ENCODE peak calls at places on chromosomes 11 and 22, in four cellular contexts. L is HepG2, Z is H1, F is K562. K is an unnamed sample.

GRCh38 chr11:86243377-86243776 is 1.2 kb upstream of the EED start:
- DNase-seq in L (no peak), Z (no peak), F (no peak), K (no peak)

GRCh38 chr22:30325065-30325720 is 1.5 kb downstream of the TBC1D10A start:
- DNase-seq in L (no peak), Z (no peak), F (no peak), K (no peak)

GRCh38 chr11:26088391-26088790 is 243.5 kb upstream of the ANO3 start:
- DNase-seq in L (no peak), Z (no peak), F (no peak), K (no peak)

GRCh38 chr11:72113170-72113808 is 794 bp upstream of the ANAPC15 start:
- DNase-seq in L (no peak), Z (no peak), F (no peak), K (no peak)

GRCh38 chr22:45726081-45726480 is 54.4 kb downstream of the ATXN10 start:
- DNase-seq in L (no peak), Z (no peak), F (no peak), K (no peak)

GRCh38 chr11:86460461-86461404 is 86.0 kb downstream of the CCDC81 start:
- DNase-seq in L (no peak), Z (no peak), F (no peak), K (no peak)

GRCh38 chr22:36398602-36399472 is 11.1 kb upstream of the MYH9 start:
- DNase-seq in L (peak), Z (no peak), F (no peak), K (no peak)

GRCh38 chr11:119169272-119169719 is 771 bp downstream of the NLRX1 start:
- DNase-seq in L (peak), Z (peak), F (no peak), K (peak)

GRCh38 chr22:27984001-27984695 is 65.1 kb upstream of the PITPNB start:
- DNase-seq in L (no peak), Z (peak), F (no peak), K (no peak)

GRCh38 chr22:26597026-26597425 is 7.1 kb upstream of the TPST2 start:
- DNase-seq in L (no peak), Z (no peak), F (no peak), K (no peak)

GRCh38 chr11:9972917-9973504 is 309.1 kb downstream of the SWAP70 start:
- DNase-seq in L (peak), Z (no peak), F (peak), K (no peak)

GRCh38 chr11:78354741-78355705 is 62.6 kb downstream of the GAB2 start:
- DNase-seq in L (no peak), Z (no peak), F (no peak), K (no peak)

GRCh38 chr11:62702241-62702640 is 5.0 kb downstream of the BSCL2 start:
- DNase-seq in L (no peak), Z (no peak), F (no peak), K (no peak)

GRCh38 chr11:115291391-115291744 is 212.8 kb downstream of the CADM1 start:
- DNase-seq in L (no peak), Z (no peak), F (no peak), K (no peak)

GRCh38 chr22:37242395-37242918 is 1.6 kb downstream of the RAC2 start:
- DNase-seq in L (no peak), Z (no peak), F (peak), K (no peak)

GRCh38 chr11:77381749-77382693 is 80.5 kb upstream of the GDPD4 start:
- DNase-seq in L (no peak), Z (no peak), F (no peak), K (no peak)

GRCh38 chr11:70048279-70049024 is 29.7 kb upstream of the ANO1 start:
- DNase-seq in L (no peak), Z (peak), F (peak), K (peak)

DNA sequence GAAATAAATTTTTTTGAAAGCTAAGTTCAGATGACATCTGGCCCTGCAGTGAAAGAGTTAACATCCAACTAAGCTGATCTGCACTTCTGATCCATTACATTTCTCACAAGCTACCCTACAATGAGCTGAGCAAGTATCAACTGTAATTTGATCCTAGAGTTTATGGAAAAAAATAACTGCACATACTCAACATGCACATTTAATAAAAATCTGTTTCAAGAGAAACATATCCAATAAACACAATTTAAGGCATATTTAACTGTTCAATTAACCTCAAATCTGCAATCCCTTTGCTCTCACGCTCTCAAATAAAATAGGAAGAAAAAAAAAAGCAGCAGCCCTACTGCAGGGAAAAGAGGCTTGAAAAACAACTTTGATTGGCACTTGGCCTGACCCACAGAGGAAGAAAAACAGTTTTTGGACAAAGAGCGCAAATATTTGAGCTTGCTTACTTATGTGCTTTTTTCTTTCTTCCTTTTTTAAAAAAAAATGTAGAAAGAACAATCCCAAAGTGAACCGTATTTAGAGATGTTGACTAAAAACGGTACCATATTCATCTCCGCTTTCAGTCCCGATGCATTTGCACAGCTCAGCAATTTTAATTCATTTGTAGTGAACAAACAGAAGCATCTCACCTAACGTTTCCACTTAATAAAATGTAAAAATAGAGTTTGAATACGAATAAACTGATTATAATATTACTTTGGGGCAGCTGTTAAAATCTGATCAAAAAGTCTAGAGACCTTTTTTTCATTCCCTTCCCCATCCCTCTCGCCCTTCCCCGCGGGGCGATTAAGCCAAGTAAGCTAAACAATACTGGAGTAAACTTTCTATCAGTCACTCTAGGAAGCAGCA is 1.6 kb downstream of the SESN3 start:
- DNase-seq in L (no peak), Z (no peak), F (no peak), K (no peak)
- TF ChIP-seq ATF3 in L (no peak), Z (no peak), F (no peak), K (no peak)

DNA sequence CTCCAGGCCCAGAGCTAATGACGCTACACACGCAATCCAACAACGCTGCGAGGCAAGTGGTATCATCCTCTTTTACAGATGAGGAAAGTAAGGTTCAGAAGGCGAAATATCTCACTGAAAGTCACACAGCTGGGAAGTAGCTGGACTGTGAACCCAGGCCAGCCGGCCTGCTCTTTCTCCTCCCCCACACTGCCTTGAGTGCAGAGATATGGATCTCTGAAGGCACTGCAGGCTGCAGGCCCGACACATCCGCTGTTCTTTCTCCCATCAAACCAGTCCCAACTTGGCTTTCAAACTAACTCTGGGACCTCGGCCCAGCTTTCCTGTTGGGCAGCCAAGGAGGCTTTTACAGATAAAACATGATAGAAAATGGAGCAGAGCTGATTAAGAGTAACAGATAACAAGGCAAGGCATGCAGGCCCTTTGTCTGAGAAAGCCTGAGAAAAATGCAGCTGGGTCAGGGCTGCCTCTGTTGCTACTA is 64.0 kb upstream of the PTPRJ start:
- DNase-seq in L (no peak), Z (no peak), F (peak), K (no peak)
- TF ChIP-seq JUN in L (no peak), Z (no peak), F (no peak), K (no peak)

DNA sequence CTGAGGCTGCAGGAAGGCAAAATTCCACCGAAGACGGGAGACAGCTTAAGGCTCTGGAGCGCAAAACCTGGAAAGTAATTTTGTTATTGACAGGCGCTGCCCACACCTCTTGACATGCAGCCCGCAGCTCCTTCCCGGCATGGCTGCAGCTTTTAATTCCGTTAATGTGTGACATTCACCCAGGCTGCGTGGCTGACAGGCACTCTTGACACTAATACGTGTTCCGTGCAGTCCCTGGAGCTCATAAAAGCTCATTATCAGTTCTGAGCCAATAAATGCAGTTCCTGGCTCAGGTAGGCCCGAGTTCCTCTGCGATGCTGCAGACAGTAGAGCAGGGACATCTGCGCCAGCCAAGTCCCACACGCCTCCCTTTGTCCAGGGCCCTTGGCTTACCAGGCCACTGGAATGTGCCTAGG is 34.8 kb downstream of the TSPAN18 start:
- DNase-seq in L (no peak), Z (peak), F (no peak), K (no peak)
- TF ChIP-seq ATF3 in L (no peak), Z (no peak), F (no peak), K (no peak)

GRCh38 chr11:3840870-3841425 is at the start of gene RHOG:
- DNase-seq in L (peak), Z (peak), F (peak), K (peak)
- TF ChIP-seq JUN in L (no peak), Z (no peak), F (no peak), K (no peak)

GRCh38 chr11:1484716-1485503 is 1.7 kb downstream of the MOB2 start:
- DNase-seq in L (no peak), Z (no peak), F (no peak), K (no peak)

GRCh38 chr11:1487851-1488574 is 1.4 kb upstream of the MOB2 start:
- DNase-seq in L (no peak), Z (no peak), F (no peak), K (no peak)

GRCh38 chr11:1485504-1485885 is 1.1 kb downstream of the MOB2 start:
- DNase-seq in L (no peak), Z (no peak), F (no peak), K (no peak)

GRCh38 chr11:1487091-1487850 is 692 bp upstream of the MOB2 start:
- DNase-seq in L (no peak), Z (no peak), F (no peak), K (no peak)

GRCh38 chr11:1486054-1486825 is at the start of gene MOB2:
- DNase-seq in L (no peak), Z (no peak), F (no peak), K (peak)
- TF ChIP-seq ATF3 in L (no peak), Z (no peak), F (no peak), K (no peak)

DNA sequence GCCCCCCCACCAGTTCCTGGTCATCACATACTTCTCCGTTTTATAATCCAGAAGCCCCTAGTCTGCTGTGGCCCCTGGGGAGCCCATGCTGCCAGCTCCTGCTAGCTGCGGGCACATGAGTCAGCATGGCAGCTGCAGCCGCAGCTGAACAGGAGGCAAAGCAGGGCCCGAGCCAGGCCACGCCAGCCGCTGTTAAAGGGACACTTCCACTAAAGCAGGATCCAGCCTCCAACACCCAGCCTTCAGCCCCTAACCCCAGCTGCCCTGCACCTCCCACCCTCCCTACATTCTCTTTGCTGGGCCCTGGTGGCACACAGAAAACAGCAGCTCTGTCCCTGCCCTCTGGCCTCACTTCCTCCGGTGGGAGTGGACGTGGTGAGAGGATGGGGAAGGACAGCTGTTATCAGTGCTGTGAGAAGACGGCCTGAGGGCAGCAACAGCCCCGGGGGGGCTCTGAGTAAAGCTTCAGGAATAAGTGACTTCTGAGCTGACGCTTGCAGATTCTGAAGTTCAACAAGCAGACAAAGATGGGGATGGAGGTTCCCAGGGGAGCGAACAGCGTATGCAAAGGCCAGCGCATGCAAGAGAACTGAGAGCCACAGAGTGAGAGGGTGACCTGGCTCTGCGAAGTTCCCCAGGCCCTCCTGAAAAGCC is 688 bp upstream of the LRRC74B start:
- DNase-seq in L (no peak), Z (no peak), F (peak), K (no peak)
- TF ChIP-seq JUN in L (no peak), Z (no peak), F (no peak), K (no peak)

DNA sequence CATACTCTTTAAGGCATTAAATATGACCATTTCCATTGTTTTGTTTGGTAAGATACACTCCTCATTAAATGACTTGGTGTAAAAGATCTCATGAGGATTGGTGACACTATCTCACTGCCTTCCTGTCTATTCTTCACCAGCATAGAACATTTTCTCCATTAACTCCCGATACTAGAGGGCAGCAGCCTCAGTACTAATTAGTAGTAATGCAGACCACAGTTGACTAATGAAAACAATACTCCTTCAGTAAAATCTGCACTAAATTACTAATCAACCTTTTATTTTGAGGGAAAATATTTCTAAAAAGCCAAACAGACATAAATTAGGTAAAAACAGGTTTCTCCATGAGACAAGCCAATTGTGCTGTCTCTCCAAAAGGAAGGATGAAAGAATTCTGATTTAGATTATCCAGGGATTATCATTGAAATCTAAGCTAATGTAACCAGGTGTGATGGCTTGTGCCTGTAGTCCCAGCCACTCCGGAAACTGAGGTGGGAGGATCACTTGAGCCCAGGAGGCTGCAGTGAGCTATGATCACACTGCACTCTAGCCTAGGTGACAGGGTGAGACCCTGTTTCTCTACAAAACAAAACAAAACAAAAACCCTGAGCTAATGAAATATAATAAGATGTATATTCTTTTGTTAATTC is 9.4 kb downstream of the PGM2L1 start:
- DNase-seq in L (peak), Z (peak), F (peak), K (no peak)
- TF ChIP-seq ATF3 in L (no peak), Z (no peak), F (no peak), K (no peak)

GRCh38 chr11:1503708-1504104 is 17.1 kb upstream of the MOB2 start:
- DNase-seq in L (no peak), Z (no peak), F (no peak), K (no peak)
- TF ChIP-seq JUN in L (no peak), Z (no peak), F (no peak), K (no peak)

K was measured in WTC11.